ENCODE peak calls at places on chromosome 14, in six cellular contexts. L is neural progenitor cell; F is right cardiac atrium; G is CD8-positive, alpha-beta T cell; Z is psoas muscle; N is activated T-helper 2 cell treated with anti-CD3 and anti-CD28 coated beads, Interferon-gamma antibody, Interleukin-2, Interleukin-4, amounts not matched to agents 10 μg/mL and 5 μg/mL and 100 μg/mL, durations not matched to agents 14 hours and 24 hours and 36 hours. I is an unnamed sample.

GRCh38 chr14:100531152-100531551 is 56.1 kb downstream of the BEGAIN start:
- DNase-seq in Z (no peak), F (no peak), L (no peak), G (peak), N (no peak), I (no peak)

GRCh38 chr14:52077261-52077984 is 8.6 kb upstream of the NID2 start:
- DNase-seq in L (no peak), N (no peak), Z (no peak), F (no peak), G (no peak), I (no peak)

GRCh38 chr14:96195441-96196081 is 9.1 kb upstream of the BDKRB2 start:
- DNase-seq in F (no peak), G (no peak), N (no peak), L (no peak), Z (no peak), I (no peak)

GRCh38 chr14:95507701-95508103 is 8.7 kb downstream of the SYNE3 start:
- DNase-seq in G (no peak), Z (peak), F (peak), L (no peak), N (no peak), I (peak)

GRCh38 chr14:46480817-46481216 is 170.8 kb downstream of the RPL10L start:
- DNase-seq in L (no peak), G (no peak), Z (no peak), N (no peak), F (no peak), I (no peak)

GRCh38 chr14:101066826-101067508 is 163.4 kb upstream of the RTL1 start:
- DNase-seq in L (no peak), F (no peak), G (no peak), N (no peak), Z (peak), I (no peak)

GRCh38 chr14:100773331-100774163 is 46.9 kb downstream of the DLK1 start:
- DNase-seq in L (no peak), N (no peak), G (no peak), F (no peak), Z (no peak), I (no peak)

GRCh38 chr14:76502219-76502618 is 126.3 kb downstream of the ESRRB start:
- DNase-seq in F (no peak), L (no peak), N (no peak), G (no peak), Z (no peak), I (no peak)

GRCh38 chr14:95660550-95661515 is 25.4 kb upstream of the TCL1B start:
- DNase-seq in Z (no peak), N (no peak), L (no peak), G (no peak), F (no peak), I (no peak)

GRCh38 chr14:100083706-100084105 is 18.5 kb downstream of the EVL start:
- DNase-seq in L (no peak), N (no peak), G (no peak), F (no peak), Z (no peak), I (peak)

GRCh38 chr14:94963051-94963450 is 193.1 kb upstream of the GSC start:
- DNase-seq in G (no peak), Z (no peak), L (no peak), F (no peak), N (no peak), I (no peak)

GRCh38 chr14:100547633-100548294 is 39.5 kb downstream of the BEGAIN start:
- DNase-seq in G (peak), Z (peak), N (peak), L (no peak), F (peak), I (no peak)

I was measured in epithelial cell of esophagus.